ENCODE peak calls at places on chromosomes 2 and 18, in seven cellular contexts. W is psoas muscle, J is glutamatergic neuron, S is WTC11, A is astrocyte of the spinal cord, C is astrocyte of the cerebellum, R is neural crest cell. K is an unnamed sample.

GRCh38 chr18:44731866-44732555 is 51.3 kb downstream of the SETBP1 start:
- DNase-seq in W (no peak), J (no peak), S (no peak), A (no peak), C (no peak), R (no peak), K (peak; percentile 16)

GRCh38 chr18:33957705-33958104 is 267.0 kb downstream of the NOL4 start:
- DNase-seq in W (no peak), J (no peak), S (no peak), A (no peak), C (no peak), R (no peak), K (no peak)

GRCh38 chr2:47198985-47199451 is 43.9 kb upstream of the STPG4 start:
- DNase-seq in W (no peak), J (no peak), S (no peak), A (peak; percentile 99), C (peak; percentile 100), R (no peak), K (peak; percentile 99)

GRCh38 chr2:219997341-219997851 is 370.0 kb downstream of the SLC4A3 start:
- DNase-seq in W (no peak), J (peak; percentile 86), S (peak; percentile 85), A (peak; percentile 55), C (no peak), R (peak; percentile 52), K (no peak)

GRCh38 chr18:76498064-76498463 is 3.0 kb upstream of the ZNF516 start:
- DNase-seq in W (no peak), J (no peak), S (no peak), A (no peak), C (no peak), R (no peak), K (no peak)

GRCh38 chr2:169877406-169877805 is 50.2 kb downstream of the UBR3 start:
- DNase-seq in W (no peak), J (no peak), S (no peak), A (peak; percentile 24), C (no peak), R (no peak), K (no peak)

GRCh38 chr2:241701155-241701404 is 759 bp upstream of the ING5 start:
- DNase-seq in W (no peak), J (no peak), S (no peak), A (no peak), C (no peak), R (no peak), K (peak; percentile 81)

GRCh38 chr18:3410273-3410672 is 39.7 kb upstream of the TGIF1 start:
- DNase-seq in W (no peak), J (no peak), S (no peak), A (no peak), C (no peak), R (no peak), K (no peak)

GRCh38 chr2:1718339-1719220 is 25.7 kb downstream of the PXDN start:
- DNase-seq in W (no peak), J (no peak), S (no peak), A (no peak), C (no peak), R (no peak), K (no peak)

GRCh38 chr2:219569041-219569440 is 2.3 kb downstream of the OBSL1 start:
- DNase-seq in W (no peak), J (no peak), S (no peak), A (no peak), C (no peak), R (no peak), K (no peak)

GRCh38 chr2:25375371-25375988 is 33.8 kb upstream of the DNMT3A start:
- DNase-seq in W (peak; percentile 44), J (no peak), S (no peak), A (no peak), C (no peak), R (no peak), K (no peak)

GRCh38 chr18:26083099-26083498 is 7.3 kb downstream of the SS18 start:
- DNase-seq in W (no peak), J (no peak), S (no peak), A (no peak), C (no peak), R (no peak), K (no peak)

GRCh38 chr2:223055836-223056235 is 3.8 kb downstream of the KCNE4 start:
- DNase-seq in W (no peak), J (no peak), S (no peak), A (peak; percentile 49), C (no peak), R (no peak), K (no peak)

GRCh38 chr2:207867075-207867474 is 97.4 kb upstream of the FZD5 start:
- DNase-seq in W (no peak), J (no peak), S (no peak), A (no peak), C (no peak), R (no peak), K (no peak)
- TF ChIP-seq CTCF in W (no peak), J (no peak), S (no peak), A (no peak), C (no peak), R (no peak), K (no peak)

DNA sequence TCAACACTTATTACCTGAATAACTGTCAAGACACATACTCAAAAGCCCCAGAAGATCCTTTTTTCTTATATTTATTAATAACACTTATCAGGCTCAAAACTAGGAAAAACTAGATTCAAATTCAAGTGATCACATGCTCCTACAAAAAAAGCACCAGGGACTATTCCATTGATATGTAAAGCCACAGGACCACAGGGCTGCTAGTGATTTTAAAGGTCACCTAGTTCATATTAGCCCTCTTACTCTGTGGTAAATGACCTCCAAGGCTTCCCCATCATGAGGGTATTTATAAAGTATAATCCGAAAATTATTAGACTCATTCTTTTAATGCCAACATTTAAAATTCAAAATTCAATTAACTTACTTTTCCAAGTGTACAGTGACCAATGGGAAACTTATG is 52.5 kb downstream of the LRPPRC start:
- DNase-seq in W (no peak), J (no peak), S (no peak), A (no peak), C (no peak), R (no peak), K (no peak)
- TF ChIP-seq CTCF in W (no peak), J (no peak), S (no peak), A (no peak), C (no peak), R (no peak), K (no peak)

DNA sequence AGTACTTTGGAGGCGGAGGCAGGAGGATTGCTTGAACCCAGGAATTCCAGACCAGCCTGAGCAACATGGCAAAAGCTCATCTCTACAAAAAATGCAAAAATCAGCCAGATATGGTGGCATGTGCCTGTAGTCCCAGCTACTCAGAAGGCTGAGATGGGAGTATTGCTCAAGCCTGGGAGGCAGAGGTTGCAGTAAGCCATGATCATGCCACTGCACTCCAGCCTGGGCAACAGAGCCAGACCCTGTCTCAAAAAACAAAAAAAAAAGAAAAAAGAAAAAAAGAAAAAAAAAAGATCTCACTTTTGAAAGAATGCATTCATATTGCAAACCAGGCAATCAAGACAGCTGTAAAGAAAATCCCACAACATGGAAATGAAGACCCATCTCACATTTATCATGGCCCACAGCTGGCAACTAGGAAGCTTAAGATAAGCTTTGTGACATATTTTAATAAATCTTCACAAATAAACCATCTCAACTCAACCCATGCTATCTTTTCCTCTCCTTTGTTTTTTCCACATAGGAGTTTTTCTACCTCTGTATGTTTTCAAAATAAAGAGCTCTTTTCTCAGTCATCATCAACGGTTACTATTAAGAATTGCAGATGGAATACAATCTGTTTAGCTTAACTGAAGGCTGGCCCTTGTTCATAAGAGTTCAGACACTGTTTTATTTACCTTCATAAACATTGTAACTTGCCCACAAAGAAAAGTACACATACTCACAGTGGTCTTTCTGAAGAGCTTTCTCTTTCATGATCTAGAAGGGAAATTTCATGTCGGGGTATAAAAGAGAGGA is 137.0 kb downstream of the MREG start:
- DNase-seq in W (no peak), J (no peak), S (no peak), A (no peak), C (no peak), R (no peak), K (no peak)
- TF ChIP-seq CTCF in W (no peak), J (no peak), S (no peak), A (no peak), C (no peak), R (no peak), K (no peak)

GRCh38 chr2:226427538-226428307 is 371.9 kb downstream of the IRS1 start:
- DNase-seq in W (peak; percentile 59), J (no peak), S (no peak), A (peak; percentile 95), C (peak; percentile 80), R (no peak), K (peak; percentile 90)
- TF ChIP-seq CTCF in W (no peak), J (no peak), S (no peak), A (peak; percentile 17), C (no peak), R (no peak), K (peak; percentile 3)

GRCh38 chr2:75862547-75862946 is 151.8 kb upstream of the GCFC2 start:
- DNase-seq in W (no peak), J (no peak), S (no peak), A (no peak), C (no peak), R (no peak), K (no peak)

GRCh38 chr2:75870654-75871137 is 160.0 kb upstream of the GCFC2 start:
- DNase-seq in W (no peak), J (no peak), S (no peak), A (no peak), C (no peak), R (no peak), K (no peak)

GRCh38 chr2:75870133-75870532 is 159.4 kb upstream of the GCFC2 start:
- DNase-seq in W (no peak), J (no peak), S (no peak), A (no peak), C (no peak), R (no peak), K (no peak)

GRCh38 chr2:75865083-75865482 is 154.4 kb upstream of the GCFC2 start:
- DNase-seq in W (no peak), J (no peak), S (no peak), A (no peak), C (no peak), R (no peak), K (no peak)

GRCh38 chr2:75865702-75866101 is 155.0 kb upstream of the GCFC2 start:
- DNase-seq in W (peak; percentile 14), J (no peak), S (no peak), A (no peak), C (no peak), R (no peak), K (no peak)
- TF ChIP-seq CTCF in W (no peak), J (no peak), S (no peak), A (no peak), C (no peak), R (no peak), K (no peak)

GRCh38 chr2:129297430-129297829 is 682.0 kb upstream of the RAB6C start:
- DNase-seq in W (no peak), J (no peak), S (peak; percentile 63), A (no peak), C (no peak), R (peak; percentile 6), K (no peak)
- TF ChIP-seq CTCF in W (no peak), J (no peak), S (no peak), A (no peak), C (no peak), R (peak; percentile 34), K (no peak)

DNA sequence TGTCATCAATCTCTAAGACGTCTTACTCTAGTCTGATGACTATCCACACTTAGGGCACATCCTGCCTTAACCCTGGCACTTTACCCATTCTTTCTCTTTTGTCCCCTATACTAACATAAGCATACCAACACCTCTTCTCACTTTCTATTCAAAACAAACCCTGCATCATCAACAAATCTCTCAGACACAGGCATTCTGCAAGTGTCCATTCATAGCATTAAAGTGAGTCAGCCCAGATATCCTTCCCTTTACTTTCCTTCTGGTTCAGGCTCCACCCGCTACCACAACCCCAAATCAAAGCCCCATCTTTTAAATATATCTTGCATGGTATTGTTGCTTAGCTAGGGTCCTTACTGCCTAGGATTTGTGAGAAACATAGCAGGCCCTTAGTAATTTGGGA is 3.8 kb downstream of the GRB14 start:
- DNase-seq in W (no peak), J (no peak), S (no peak), A (peak; percentile 20), C (no peak), R (no peak), K (peak; percentile 40)
- TF ChIP-seq CTCF in W (no peak), J (no peak), S (no peak), A (no peak), C (no peak), R (no peak), K (no peak)

K was measured in HFFc6.